ENCODE peak calls at places on chromosome 20, in four cellular contexts. One of them, this sample, is unnamed.

GRCh38 chr20:62485062-62485700 is 9.4 kb upstream of the GATA5 start:
- DNase-seq in activated CD4-positive, alpha-beta T cell treated with anti-CD3 and anti-CD28 coated beads, Interleukin-2, amount 10 ng/mL, durations not matched to agents 7 days and 5 days: no peak
- DNase-seq in KG1: no peak
- DNase-seq in psoas muscle: no peak
- DNase-seq in this sample: no peak

GRCh38 chr20:19347943-19348456 is 135.6 kb downstream of the SLC24A3 start:
- DNase-seq in activated CD4-positive, alpha-beta T cell treated with anti-CD3 and anti-CD28 coated beads, Interleukin-2, amount 10 ng/mL, durations not matched to agents 7 days and 5 days: no peak
- DNase-seq in KG1: no peak
- DNase-seq in psoas muscle: no peak
- DNase-seq in this sample: no peak

GRCh38 chr20:4233520-4233919 is 218.2 kb upstream of the RNF24 start:
- DNase-seq in activated CD4-positive, alpha-beta T cell treated with anti-CD3 and anti-CD28 coated beads, Interleukin-2, amount 10 ng/mL, durations not matched to agents 7 days and 5 days: no peak
- DNase-seq in KG1: no peak
- DNase-seq in psoas muscle: no peak
- DNase-seq in this sample: no peak

GRCh38 chr20:32972181-32973076 is 31.8 kb downstream of the SUN5 start:
- DNase-seq in psoas muscle: no peak
- DNase-seq in activated CD4-positive, alpha-beta T cell treated with anti-CD3 and anti-CD28 coated beads, Interleukin-2, amount 10 ng/mL, durations not matched to agents 7 days and 5 days: peak
- DNase-seq in KG1: peak
- DNase-seq in this sample: no peak

GRCh38 chr20:48738399-48739304 is 89.1 kb downstream of the PREX1 start:
- DNase-seq in activated CD4-positive, alpha-beta T cell treated with anti-CD3 and anti-CD28 coated beads, Interleukin-2, amount 10 ng/mL, durations not matched to agents 7 days and 5 days: peak
- DNase-seq in psoas muscle: no peak
- DNase-seq in KG1: no peak
- DNase-seq in this sample: no peak

GRCh38 chr20:6765469-6766058 is 1.9 kb upstream of the BMP2 start:
- DNase-seq in psoas muscle: no peak
- DNase-seq in activated CD4-positive, alpha-beta T cell treated with anti-CD3 and anti-CD28 coated beads, Interleukin-2, amount 10 ng/mL, durations not matched to agents 7 days and 5 days: no peak
- DNase-seq in KG1: peak
- DNase-seq in this sample: peak

GRCh38 chr20:25083141-25083772 is 1.3 kb upstream of the VSX1 start:
- DNase-seq in psoas muscle: no peak
- DNase-seq in activated CD4-positive, alpha-beta T cell treated with anti-CD3 and anti-CD28 coated beads, Interleukin-2, amount 10 ng/mL, durations not matched to agents 7 days and 5 days: no peak
- DNase-seq in KG1: no peak
- DNase-seq in this sample: no peak

GRCh38 chr20:59805266-59805665 is 128.2 kb downstream of the SYCP2 start:
- DNase-seq in activated CD4-positive, alpha-beta T cell treated with anti-CD3 and anti-CD28 coated beads, Interleukin-2, amount 10 ng/mL, durations not matched to agents 7 days and 5 days: no peak
- DNase-seq in psoas muscle: no peak
- DNase-seq in KG1: no peak
- DNase-seq in this sample: no peak

GRCh38 chr20:51374961-51375360 is 167.6 kb downstream of the NFATC2 start:
- DNase-seq in KG1: no peak
- DNase-seq in psoas muscle: no peak
- DNase-seq in activated CD4-positive, alpha-beta T cell treated with anti-CD3 and anti-CD28 coated beads, Interleukin-2, amount 10 ng/mL, durations not matched to agents 7 days and 5 days: no peak
- DNase-seq in this sample: no peak

GRCh38 chr20:18428490-18429173 is 38.2 kb downstream of the DZANK1 start:
- DNase-seq in psoas muscle: no peak
- DNase-seq in KG1: no peak
- DNase-seq in activated CD4-positive, alpha-beta T cell treated with anti-CD3 and anti-CD28 coated beads, Interleukin-2, amount 10 ng/mL, durations not matched to agents 7 days and 5 days: no peak
- DNase-seq in this sample: no peak

GRCh38 chr20:52998268-52998667 is 26.1 kb downstream of the TSHZ2 start:
- DNase-seq in activated CD4-positive, alpha-beta T cell treated with anti-CD3 and anti-CD28 coated beads, Interleukin-2, amount 10 ng/mL, durations not matched to agents 7 days and 5 days: no peak
- DNase-seq in psoas muscle: no peak
- DNase-seq in KG1: no peak
- DNase-seq in this sample: no peak

GRCh38 chr20:31516651-31517050 is 2.4 kb downstream of the HM13 start:
- DNase-seq in KG1: no peak
- DNase-seq in activated CD4-positive, alpha-beta T cell treated with anti-CD3 and anti-CD28 coated beads, Interleukin-2, amount 10 ng/mL, durations not matched to agents 7 days and 5 days: peak
- DNase-seq in psoas muscle: no peak
- DNase-seq in this sample: no peak

GRCh38 chr20:38172344-38172743 is 7.3 kb upstream of the TGM2 start:
- DNase-seq in psoas muscle: no peak
- DNase-seq in activated CD4-positive, alpha-beta T cell treated with anti-CD3 and anti-CD28 coated beads, Interleukin-2, amount 10 ng/mL, durations not matched to agents 7 days and 5 days: no peak
- DNase-seq in KG1: no peak
- DNase-seq in this sample: no peak

GRCh38 chr20:20360464-20360863 is 7.4 kb upstream of the INSM1 start:
- DNase-seq in KG1: no peak
- DNase-seq in psoas muscle: no peak
- DNase-seq in activated CD4-positive, alpha-beta T cell treated with anti-CD3 and anti-CD28 coated beads, Interleukin-2, amount 10 ng/mL, durations not matched to agents 7 days and 5 days: peak
- DNase-seq in this sample: peak

GRCh38 chr20:61696181-61696735 is 369.4 kb downstream of the TAF4 start:
- DNase-seq in activated CD4-positive, alpha-beta T cell treated with anti-CD3 and anti-CD28 coated beads, Interleukin-2, amount 10 ng/mL, durations not matched to agents 7 days and 5 days: no peak
- DNase-seq in psoas muscle: no peak
- DNase-seq in KG1: no peak
- DNase-seq in this sample: no peak

GRCh38 chr20:33148040-33148439 is 19.9 kb upstream of the BPIFA2 start:
- DNase-seq in KG1: no peak
- DNase-seq in activated CD4-positive, alpha-beta T cell treated with anti-CD3 and anti-CD28 coated beads, Interleukin-2, amount 10 ng/mL, durations not matched to agents 7 days and 5 days: no peak
- DNase-seq in psoas muscle: no peak
- DNase-seq in this sample: no peak

GRCh38 chr20:42775037-42775436 is 414.7 kb downstream of the PTPRT start:
- DNase-seq in psoas muscle: no peak
- DNase-seq in KG1: no peak
- DNase-seq in activated CD4-positive, alpha-beta T cell treated with anti-CD3 and anti-CD28 coated beads, Interleukin-2, amount 10 ng/mL, durations not matched to agents 7 days and 5 days: no peak
- DNase-seq in this sample: no peak

GRCh38 chr20:41293269-41294037 is 24.1 kb downstream of the ZHX3 start:
- DNase-seq in activated CD4-positive, alpha-beta T cell treated with anti-CD3 and anti-CD28 coated beads, Interleukin-2, amount 10 ng/mL, durations not matched to agents 7 days and 5 days: no peak
- DNase-seq in psoas muscle: no peak
- DNase-seq in KG1: no peak
- DNase-seq in this sample: no peak

GRCh38 chr20:51318058-51318960 is 224.2 kb downstream of the NFATC2 start:
- DNase-seq in KG1: no peak
- DNase-seq in activated CD4-positive, alpha-beta T cell treated with anti-CD3 and anti-CD28 coated beads, Interleukin-2, amount 10 ng/mL, durations not matched to agents 7 days and 5 days: peak
- DNase-seq in psoas muscle: no peak
- DNase-seq in this sample: no peak

GRCh38 chr20:24960302-24960801 is 11.3 kb downstream of the CST7 start:
- DNase-seq in activated CD4-positive, alpha-beta T cell treated with anti-CD3 and anti-CD28 coated beads, Interleukin-2, amount 10 ng/mL, durations not matched to agents 7 days and 5 days: peak
- DNase-seq in psoas muscle: no peak
- DNase-seq in KG1: no peak
- DNase-seq in this sample: no peak

GRCh38 chr20:35431621-35432429 is 6.2 kb downstream of the GDF5 start:
- DNase-seq in activated CD4-positive, alpha-beta T cell treated with anti-CD3 and anti-CD28 coated beads, Interleukin-2, amount 10 ng/mL, durations not matched to agents 7 days and 5 days: no peak
- DNase-seq in psoas muscle: no peak
- DNase-seq in KG1: no peak
- DNase-seq in this sample: no peak

GRCh38 chr20:38633577-38634093 is 32.0 kb downstream of the ARHGAP40 start:
- DNase-seq in activated CD4-positive, alpha-beta T cell treated with anti-CD3 and anti-CD28 coated beads, Interleukin-2, amount 10 ng/mL, durations not matched to agents 7 days and 5 days: peak
- DNase-seq in KG1: peak
- DNase-seq in psoas muscle: no peak
- DNase-seq in this sample: no peak

GRCh38 chr20:62794007-62794724 is 2.1 kb upstream of the MRGBP start:
- DNase-seq in psoas muscle: peak
- DNase-seq in activated CD4-positive, alpha-beta T cell treated with anti-CD3 and anti-CD28 coated beads, Interleukin-2, amount 10 ng/mL, durations not matched to agents 7 days and 5 days: peak
- DNase-seq in KG1: peak
- DNase-seq in this sample: no peak

GRCh38 chr20:22402990-22403859 is 181.1 kb downstream of the FOXA2 start:
- DNase-seq in activated CD4-positive, alpha-beta T cell treated with anti-CD3 and anti-CD28 coated beads, Interleukin-2, amount 10 ng/mL, durations not matched to agents 7 days and 5 days: no peak
- DNase-seq in KG1: no peak
- DNase-seq in psoas muscle: no peak
- DNase-seq in this sample: no peak

GRCh38 chr20:62543470-62544302 is 67.9 kb upstream of the GATA5 start:
- DNase-seq in KG1: no peak
- DNase-seq in psoas muscle: no peak
- DNase-seq in activated CD4-positive, alpha-beta T cell treated with anti-CD3 and anti-CD28 coated beads, Interleukin-2, amount 10 ng/mL, durations not matched to agents 7 days and 5 days: no peak
- DNase-seq in this sample: no peak

GRCh38 chr20:42714298-42715141 is 475.2 kb downstream of the PTPRT start:
- DNase-seq in activated CD4-positive, alpha-beta T cell treated with anti-CD3 and anti-CD28 coated beads, Interleukin-2, amount 10 ng/mL, durations not matched to agents 7 days and 5 days: no peak
- DNase-seq in KG1: no peak
- DNase-seq in psoas muscle: no peak
- DNase-seq in this sample: no peak

GRCh38 chr20:11267131-11267761 is 593.4 kb upstream of the JAG1 start:
- DNase-seq in psoas muscle: peak
- DNase-seq in KG1: no peak
- DNase-seq in activated CD4-positive, alpha-beta T cell treated with anti-CD3 and anti-CD28 coated beads, Interleukin-2, amount 10 ng/mL, durations not matched to agents 7 days and 5 days: no peak
- DNase-seq in this sample: no peak

GRCh38 chr20:21182832-21183563 is 57.1 kb downstream of the KIZ start:
- DNase-seq in activated CD4-positive, alpha-beta T cell treated with anti-CD3 and anti-CD28 coated beads, Interleukin-2, amount 10 ng/mL, durations not matched to agents 7 days and 5 days: no peak
- DNase-seq in KG1: no peak
- DNase-seq in psoas muscle: no peak
- DNase-seq in this sample: peak

GRCh38 chr20:53824779-53825178 is 231.1 kb upstream of the ZNF217 start:
- DNase-seq in KG1: no peak
- DNase-seq in activated CD4-positive, alpha-beta T cell treated with anti-CD3 and anti-CD28 coated beads, Interleukin-2, amount 10 ng/mL, durations not matched to agents 7 days and 5 days: no peak
- DNase-seq in psoas muscle: no peak
- DNase-seq in this sample: no peak

GRCh38 chr20:24950128-24950835 is 1.2 kb downstream of the CST7 start:
- DNase-seq in KG1: no peak
- DNase-seq in activated CD4-positive, alpha-beta T cell treated with anti-CD3 and anti-CD28 coated beads, Interleukin-2, amount 10 ng/mL, durations not matched to agents 7 days and 5 days: peak
- DNase-seq in psoas muscle: no peak
- DNase-seq in this sample: no peak

GRCh38 chr20:49078310-49078709 is 32.2 kb downstream of the CSE1L start:
- DNase-seq in psoas muscle: no peak
- DNase-seq in KG1: no peak
- DNase-seq in activated CD4-positive, alpha-beta T cell treated with anti-CD3 and anti-CD28 coated beads, Interleukin-2, amount 10 ng/mL, durations not matched to agents 7 days and 5 days: no peak
- DNase-seq in this sample: no peak

GRCh38 chr20:1671891-1672669 is 14.5 kb upstream of the SIRPG start:
- DNase-seq in KG1: no peak
- DNase-seq in psoas muscle: no peak
- DNase-seq in activated CD4-positive, alpha-beta T cell treated with anti-CD3 and anti-CD28 coated beads, Interleukin-2, amount 10 ng/mL, durations not matched to agents 7 days and 5 days: no peak
- DNase-seq in this sample: no peak

GRCh38 chr20:38997622-38998021 is 35.5 kb downstream of the DHX35 start:
- DNase-seq in activated CD4-positive, alpha-beta T cell treated with anti-CD3 and anti-CD28 coated beads, Interleukin-2, amount 10 ng/mL, durations not matched to agents 7 days and 5 days: peak
- DNase-seq in psoas muscle: no peak
- DNase-seq in KG1: no peak
- DNase-seq in this sample: no peak

GRCh38 chr20:46344488-46345162 is 36.3 kb upstream of the CDH22 start:
- DNase-seq in KG1: no peak
- DNase-seq in psoas muscle: no peak
- DNase-seq in activated CD4-positive, alpha-beta T cell treated with anti-CD3 and anti-CD28 coated beads, Interleukin-2, amount 10 ng/mL, durations not matched to agents 7 days and 5 days: no peak
- DNase-seq in this sample: no peak